ENCODE peak calls at places on chromosome 18, in five cellular contexts. Z, X, W, C and B are unnamed samples.

GRCh38 chr18:36850527-36851201 is 21.7 kb downstream of the KIAA1328 start:
- DNase-seq in Z (no peak), X (no peak), W (no peak), C (peak; percentile 93), B (no peak)

GRCh38 chr18:48766025-48766424 is 184.7 kb downstream of the SMAD7 start:
- DNase-seq in Z (no peak), X (no peak), W (no peak), C (no peak), B (no peak)

GRCh38 chr18:5894613-5895299 is 566 bp downstream of the TMEM200C start:
- DNase-seq in Z (no peak), X (no peak), W (no peak), C (no peak), B (no peak)

GRCh38 chr18:44231936-44232335 is 448.8 kb upstream of the SETBP1 start:
- DNase-seq in Z (no peak), X (no peak), W (no peak), C (no peak), B (no peak)

GRCh38 chr18:48732767-48733424 is 194.1 kb downstream of the CTIF start:
- DNase-seq in Z (no peak), X (no peak), W (no peak), C (peak; percentile 78), B (no peak)

GRCh38 chr18:59140287-59140885 is 702 bp downstream of the SEC11C start:
- DNase-seq in Z (peak; percentile 26), X (no peak), W (no peak), C (peak; percentile 38), B (no peak)

GRCh38 chr18:54147439-54147838 is 77.0 kb downstream of the MBD2 start:
- DNase-seq in Z (no peak), X (no peak), W (peak; percentile 75), C (no peak), B (peak; percentile 91)

GRCh38 chr18:79513381-79514081 is 117.8 kb downstream of the NFATC1 start:
- DNase-seq in Z (peak; percentile 1), X (no peak), W (no peak), C (no peak), B (no peak)

GRCh38 chr18:75211721-75212625 is 1.4 kb downstream of the TSHZ1 start:
- DNase-seq in Z (peak; percentile 40), X (peak; percentile 8), W (no peak), C (no peak), B (peak; percentile 27)

GRCh38 chr18:29225351-29225750 is 1048.4 kb upstream of the CDH2 start:
- DNase-seq in Z (no peak), X (no peak), W (no peak), C (no peak), B (no peak)

GRCh38 chr18:70294471-70295191 is 5.8 kb downstream of the SOCS6 start:
- DNase-seq in Z (no peak), X (no peak), W (no peak), C (no peak), B (no peak)

GRCh38 chr18:23542471-23542870 is 39.2 kb downstream of the RMC1 start:
- DNase-seq in Z (no peak), X (no peak), W (no peak), C (no peak), B (no peak)

GRCh38 chr18:623760-624620 is 27.2 kb downstream of the CLUL1 start:
- DNase-seq in Z (peak; percentile 53), X (peak; percentile 66), W (no peak), C (peak; percentile 66), B (peak; percentile 83)

GRCh38 chr18:28768791-28769768 is 592.1 kb upstream of the CDH2 start:
- DNase-seq in Z (no peak), X (no peak), W (no peak), C (no peak), B (no peak)

GRCh38 chr18:60053747-60054304 is 154.0 kb downstream of the PMAIP1 start:
- DNase-seq in Z (no peak), X (no peak), W (peak; percentile 8), C (peak; percentile 100), B (peak; percentile 52)

GRCh38 chr18:582465-582864 is 2.3 kb downstream of the CETN1 start:
- DNase-seq in Z (no peak), X (no peak), W (no peak), C (no peak), B (no peak)

GRCh38 chr18:79585395-79586370 is 93.9 kb upstream of the CTDP1 start:
- DNase-seq in Z (no peak), X (peak; percentile 1), W (no peak), C (no peak), B (no peak)

GRCh38 chr18:34787931-34788532 is 77.9 kb downstream of the DTNA start:
- DNase-seq in Z (peak; percentile 14), X (peak; percentile 47), W (peak; percentile 11), C (peak; percentile 63), B (peak; percentile 73)

GRCh38 chr18:35641916-35642315 is 60.4 kb downstream of the GALNT1 start:
- DNase-seq in Z (no peak), X (no peak), W (no peak), C (no peak), B (no peak)

GRCh38 chr18:33812186-33812585 is 234.2 kb downstream of the ASXL3 start:
- DNase-seq in Z (no peak), X (no peak), W (no peak), C (peak; percentile 96), B (no peak)

GRCh38 chr18:50826027-50826426 is 6.2 kb upstream of the MRO start:
- DNase-seq in Z (no peak), X (no peak), W (no peak), C (no peak), B (no peak)

GRCh38 chr18:44679912-44680270 is 797 bp upstream of the SETBP1 start:
- DNase-seq in Z (peak; percentile 50), X (peak; percentile 52), W (no peak), C (peak; percentile 46), B (peak; percentile 66)

GRCh38 chr18:37425182-37425581 is 140.4 kb downstream of the CELF4 start:
- DNase-seq in Z (no peak), X (no peak), W (no peak), C (no peak), B (no peak)

GRCh38 chr18:9665311-9665710 is 42.8 kb upstream of the RAB31 start:
- DNase-seq in Z (no peak), X (no peak), W (no peak), C (no peak), B (no peak)

GRCh38 chr18:9669016-9669415 is 39.1 kb upstream of the RAB31 start:
- DNase-seq in Z (no peak), X (no peak), W (no peak), C (no peak), B (no peak)

GRCh38 chr18:9671214-9671613 is 36.9 kb upstream of the RAB31 start:
- DNase-seq in Z (no peak), X (no peak), W (no peak), C (peak; percentile 86), B (no peak)

GRCh38 chr18:9663377-9663776 is 44.7 kb upstream of the RAB31 start:
- DNase-seq in Z (no peak), X (no peak), W (no peak), C (no peak), B (no peak)

DNA sequence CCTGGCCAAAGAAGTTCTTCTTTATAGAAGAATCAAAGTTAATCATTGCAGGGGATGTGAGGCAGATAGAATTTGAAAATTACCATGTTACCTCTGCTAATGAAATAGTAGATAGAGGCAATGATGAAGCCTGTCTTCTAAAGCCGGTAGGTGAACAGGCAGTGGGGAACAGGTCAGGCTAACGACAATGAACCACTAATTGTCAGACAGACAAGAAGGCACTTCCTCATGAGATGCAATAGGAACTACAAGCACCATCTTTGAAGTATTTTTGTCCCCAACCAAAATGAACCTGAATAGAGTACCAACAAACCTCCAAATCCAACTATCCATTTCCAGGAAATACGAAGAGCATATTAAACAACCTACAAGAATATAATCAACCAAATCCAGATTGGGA is 41.6 kb upstream of the RAB31 start:
- DNase-seq in Z (no peak), X (no peak), W (no peak), C (no peak), B (no peak)
- H3K4me3 ChIP-seq in Z (no peak overlapping the region), X (no peak overlapping the region), W (no peak overlapping the region), C (no peak overlapping the region), B (no peak overlapping the region)

GRCh38 chr18:63676927-63677326 is 15.2 kb upstream of the SERPINB3 start:
- DNase-seq in Z (no peak), X (no peak), W (no peak), C (no peak), B (no peak)

GRCh38 chr18:63681449-63682381 is 20.0 kb upstream of the SERPINB3 start:
- DNase-seq in Z (no peak), X (no peak), W (no peak), C (peak; percentile 76), B (no peak)

GRCh38 chr18:63679820-63680606 is 18.3 kb upstream of the SERPINB3 start:
- DNase-seq in Z (no peak), X (no peak), W (no peak), C (no peak), B (no peak)

GRCh38 chr18:63677490-63678225 is 16.0 kb upstream of the SERPINB3 start:
- DNase-seq in Z (no peak), X (no peak), W (no peak), C (peak; percentile 60), B (no peak)

DNA sequence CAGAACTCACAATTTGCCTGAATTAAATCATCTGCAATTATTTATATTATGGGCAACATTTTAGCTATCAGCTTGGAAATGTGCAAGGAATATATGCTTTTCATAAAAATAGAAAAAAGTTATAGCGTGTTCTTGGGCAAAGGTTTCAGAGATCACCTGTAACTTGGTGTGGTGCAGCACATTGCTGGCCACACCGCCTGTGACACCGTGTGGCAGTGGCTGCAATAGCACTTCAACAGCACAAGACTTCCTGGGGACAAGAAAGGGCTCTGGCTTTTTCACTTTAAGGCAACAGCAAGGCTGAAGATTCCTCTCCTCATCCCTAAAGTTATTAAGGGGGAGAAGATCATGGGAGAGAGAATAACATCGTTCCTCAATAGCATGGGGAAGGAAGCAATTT is 14.8 kb upstream of the SERPINB3 start:
- DNase-seq in Z (no peak), X (peak; percentile 2), W (no peak), C (no peak), B (peak; percentile 48)
- TF ChIP-seq CTCF in Z (no peak), X (peak; percentile 58), W (peak; percentile 58), C (peak; percentile 67), B (peak; percentile 65)

DNA sequence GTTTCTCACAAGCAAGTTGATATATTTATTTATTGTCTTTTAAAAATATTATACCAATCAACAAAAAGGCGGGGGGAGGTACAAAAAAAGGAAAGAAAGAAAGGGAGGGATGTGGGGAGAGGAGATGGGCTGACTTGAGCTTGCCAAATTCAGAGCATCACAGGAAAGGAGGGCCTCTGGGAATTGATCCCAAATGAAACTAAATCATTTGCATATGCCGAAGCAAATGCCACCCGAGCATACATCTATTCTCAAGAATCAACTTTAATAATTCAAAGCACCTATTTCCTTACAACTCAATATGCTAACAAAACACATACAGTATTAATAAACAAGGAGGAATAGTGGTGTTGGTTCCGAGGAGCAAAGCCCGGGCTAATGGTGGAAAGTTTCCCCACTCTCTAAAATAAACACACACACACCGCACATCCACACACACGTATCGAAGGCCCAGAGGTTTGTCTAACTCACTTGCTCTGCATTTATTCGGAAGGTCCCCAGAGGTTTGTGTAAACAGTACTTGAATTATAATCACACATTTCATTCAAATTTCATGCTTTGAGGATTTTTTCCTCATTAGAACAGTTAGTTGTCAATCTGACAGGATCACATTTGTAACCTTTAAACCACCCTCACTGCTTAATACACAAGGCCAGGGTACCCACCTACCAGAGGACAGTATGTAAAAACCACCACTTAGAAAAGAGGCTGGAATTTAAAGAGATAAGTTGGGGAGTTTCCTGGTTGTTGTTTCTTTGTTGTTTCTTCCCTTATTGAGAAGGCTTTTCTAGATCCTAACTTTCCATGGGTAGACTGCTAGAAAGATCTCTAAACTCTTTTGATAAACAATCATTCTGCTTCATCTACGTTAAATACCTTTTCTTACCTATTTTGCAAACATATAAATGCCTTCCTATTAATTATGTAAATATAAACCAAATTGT is 264.7 kb downstream of the TCF4 start:
- DNase-seq in Z (no peak), X (peak; percentile 8), W (no peak), C (no peak), B (no peak)
- H3K4me3 ChIP-seq in Z (no peak overlapping the region), X (peak overlapping the region; percentile 73), W (peak overlapping the region; percentile 91), C (no peak overlapping the region), B (peak overlapping the region; percentile 85)

GRCh38 chr18:11872479-11873136 is 21.4 kb downstream of the CHMP1B start:
- DNase-seq in Z (peak; percentile 34), X (peak; percentile 64), W (no peak), C (peak; percentile 45), B (peak; percentile 41)
- TF ChIP-seq CTCF in Z (no peak), X (peak; percentile 74), W (peak; percentile 50), C (peak; percentile 67), B (peak; percentile 47)